ENCODE peak calls at places on chromosomes 13 and 19, in five cellular contexts. F is spleen, X is stomach, G is lung, W is heart right ventricle. R is an unnamed sample.
A peak's percentile ranks its signal among the peaks of the same experiment; 100 is the strongest.

GRCh38 chr13:45798851-45799250 is 52.7 kb downstream of the SIAH3 start:
- DNase-seq in F (no peak), X (no peak), G (no peak), W (no peak), R (no peak)

GRCh38 chr19:38139122-38139521 is 84.9 kb downstream of the DPF1 start:
- DNase-seq in F (no peak), X (no peak), G (no peak), W (no peak), R (no peak)

GRCh38 chr19:41452584-41453275 is 9.8 kb downstream of the ERICH4 start:
- DNase-seq in F (no peak), X (no peak), G (no peak), W (no peak), R (no peak)

GRCh38 chr13:89150362-89150761 is 1479.2 kb downstream of the SLITRK5 start:
- DNase-seq in F (no peak), X (no peak), G (no peak), W (no peak), R (no peak)

GRCh38 chr19:38304866-38305429 is 897 bp downstream of the C19orf33 start:
- DNase-seq in F (peak; percentile 86), X (peak; percentile 93), G (peak; percentile 90), W (peak; percentile 32), R (peak; percentile 55)

GRCh38 chr13:73368608-73369007 is 309.8 kb downstream of the KLF5 start:
- DNase-seq in F (no peak), X (no peak), G (no peak), W (no peak), R (no peak)

GRCh38 chr13:108816381-108816780 is 187.0 kb downstream of the MYO16 start:
- DNase-seq in F (no peak), X (no peak), G (no peak), W (no peak), R (no peak)

GRCh38 chr19:48549380-48549779 is 2.6 kb upstream of the SULT2B1 start:
- DNase-seq in F (no peak), X (no peak), G (no peak), W (no peak), R (no peak)

GRCh38 chr13:96036515-96036914 is 16.7 kb downstream of the UGGT2 start:
- DNase-seq in F (no peak), X (no peak), G (no peak), W (no peak), R (no peak)

GRCh38 chr13:99962242-99962641 is 9.3 kb downstream of the ZIC5 start:
- DNase-seq in F (no peak), X (no peak), G (no peak), W (no peak), R (no peak)

GRCh38 chr13:63041640-63042414 is 1626.2 kb upstream of the PCDH20 start:
- DNase-seq in F (no peak), X (no peak), G (no peak), W (no peak), R (no peak)

GRCh38 chr19:6099633-6100032 is 10.7 kb downstream of the RFX2 start:
- DNase-seq in F (no peak), X (no peak), G (no peak), W (no peak), R (no peak)

GRCh38 chr19:6100284-6100915 is 9.9 kb downstream of the RFX2 start:
- DNase-seq in F (peak; percentile 87), X (no peak), G (no peak), W (no peak), R (no peak)

GRCh38 chr19:6099037-6099436 is 11.3 kb downstream of the RFX2 start:
- DNase-seq in F (no peak), X (no peak), G (no peak), W (no peak), R (no peak)

GRCh38 chr19:6097911-6098310 is 12.4 kb downstream of the RFX2 start:
- DNase-seq in F (no peak), X (no peak), G (no peak), W (no peak), R (no peak)

DNA sequence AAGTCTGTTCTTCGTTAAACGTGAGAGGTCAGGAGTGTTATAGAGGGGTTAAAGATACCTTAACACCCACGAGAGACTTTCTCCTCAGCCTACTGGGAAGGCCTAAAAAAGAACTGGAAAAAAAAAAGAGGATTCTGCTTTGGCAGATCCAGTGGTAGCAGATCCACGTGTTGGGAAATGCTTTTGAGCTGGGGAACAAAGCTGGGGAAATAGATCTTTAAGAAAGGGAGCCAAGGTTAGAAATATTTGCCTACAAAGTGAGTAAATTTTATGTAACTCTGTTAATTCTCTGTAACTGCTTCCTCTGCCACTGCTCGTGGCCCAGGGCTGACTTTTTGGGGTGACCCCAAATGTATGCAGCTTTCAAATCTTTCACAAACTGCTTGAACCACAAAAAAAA is 11.7 kb downstream of the RFX2 start:
- DNase-seq in F (no peak), X (no peak), G (no peak), W (no peak), R (no peak)
- H3K4me1 ChIP-seq in F (peaks cover 22% of the 10 kb centered on the region), X (peaks cover 49% of the 10 kb centered on the region), G (peaks cover 15% of the 10 kb centered on the region), W (peaks cover 35% of the 10 kb centered on the region), R (peaks cover 65% of the 10 kb centered on the region)

DNA sequence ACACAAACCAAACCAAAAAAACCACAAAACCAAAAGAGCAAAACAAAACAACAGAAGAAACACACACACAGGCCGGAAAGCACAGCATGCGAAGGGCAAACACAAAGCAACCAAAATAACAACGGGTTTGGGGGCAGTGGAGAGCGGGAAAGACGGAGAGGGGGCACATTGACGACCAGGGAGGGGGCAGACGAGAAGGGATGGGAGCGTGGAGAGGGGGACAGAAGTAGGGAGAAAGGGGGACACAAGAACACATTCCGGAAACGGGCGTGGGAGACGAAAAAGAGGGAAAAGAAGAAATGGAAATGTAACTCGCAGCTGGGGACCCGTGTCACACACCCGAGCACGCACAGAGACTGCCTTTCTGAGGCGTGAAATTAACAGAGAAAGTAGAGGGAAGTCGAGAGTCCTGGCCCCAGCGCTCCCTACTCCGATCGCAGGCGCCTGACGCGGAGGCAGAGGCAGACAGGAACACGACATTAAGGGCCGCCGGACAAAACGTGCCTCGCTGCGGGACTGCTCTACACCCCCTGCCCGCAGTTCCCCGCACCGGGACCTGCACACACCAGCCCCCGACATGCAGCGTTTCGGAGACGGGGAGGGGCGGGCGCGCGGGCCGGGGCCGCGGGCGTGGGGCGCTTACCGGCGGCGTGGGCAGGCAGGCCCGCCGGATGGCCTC is 652 bp downstream of the POU4F1 start:
- DNase-seq in F (peak; percentile 77), X (no peak), G (no peak), W (no peak), R (no peak)
- H3K4me3 ChIP-seq in F (peak overlapping the region; percentile 74), X (peak overlapping the region; percentile 22), G (no peak overlapping the region), W (peak overlapping the region; percentile 36), R (peak overlapping the region; percentile 56)

GRCh38 chr13:110960219-110960618 is 45.4 kb upstream of the ANKRD10 start:
- DNase-seq in F (no peak), X (no peak), G (no peak), W (no peak), R (no peak)
- TF ChIP-seq CTCF in F (no peak), X (no peak), G (no peak), W (no peak), R (no peak)

GRCh38 chr19:1105873-1106840 is 2.4 kb downstream of the GPX4 start:
- DNase-seq in F (peak; percentile 82), X (no peak), G (no peak), W (no peak), R (no peak)
- H3K4me1 ChIP-seq in F (peaks cover 65% of the 10 kb centered on the region), X (peaks cover 50% of the 10 kb centered on the region), G (peaks cover 6% of the 10 kb centered on the region), W (peaks cover 39% of the 10 kb centered on the region), R (peaks cover 61% of the 10 kb centered on the region)

DNA sequence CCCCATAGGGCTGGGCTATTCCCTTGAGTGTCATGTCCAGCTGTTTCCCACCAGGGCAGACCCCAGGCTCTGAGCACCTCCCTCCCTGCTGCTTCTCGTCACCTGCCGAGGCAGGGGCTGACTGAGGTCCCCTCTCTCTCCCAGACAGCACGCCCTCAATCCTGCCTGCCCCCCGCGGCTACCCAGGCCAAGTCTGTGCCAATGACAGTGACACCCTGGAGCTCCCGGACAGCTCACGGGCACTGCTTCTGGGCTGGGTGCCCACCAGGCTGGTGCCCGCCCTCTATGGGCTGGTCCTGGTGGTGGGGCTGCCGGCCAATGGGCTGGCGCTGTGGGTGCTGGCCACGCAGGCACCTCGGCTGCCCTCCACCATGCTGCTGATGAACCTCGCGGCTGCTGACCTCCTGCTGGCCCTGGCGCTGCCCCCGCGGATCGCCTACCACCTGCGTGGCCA is 657 bp downstream of the F2RL3 start:
- DNase-seq in F (no peak), X (no peak), G (no peak), W (peak; percentile 52), R (peak; percentile 55)
- H3K4me3 ChIP-seq in F (peak overlapping the region; percentile 52), X (peak overlapping the region; percentile 22), G (peak overlapping the region; percentile 49), W (peak overlapping the region; percentile 27), R (peak overlapping the region; percentile 53)

GRCh38 chr19:21698215-21698614 is 69.2 kb downstream of the ZNF100 start:
- DNase-seq in F (no peak), X (no peak), G (no peak), W (no peak), R (no peak)

GRCh38 chr19:21694171-21694906 is 73.0 kb downstream of the ZNF100 start:
- DNase-seq in F (no peak), X (no peak), G (no peak), W (no peak), R (no peak)

GRCh38 chr19:21697698-21698097 is 69.7 kb downstream of the ZNF100 start:
- DNase-seq in F (no peak), X (no peak), G (no peak), W (no peak), R (no peak)

GRCh38 chr19:21699197-21699596 is 68.2 kb downstream of the ZNF100 start:
- DNase-seq in F (no peak), X (no peak), G (no peak), W (no peak), R (no peak)

GRCh38 chr19:21697171-21697570 is 70.2 kb downstream of the ZNF100 start:
- DNase-seq in F (no peak), X (no peak), G (no peak), W (no peak), R (no peak)
- TF ChIP-seq CTCF in F (no peak), X (no peak), G (no peak), W (no peak), R (no peak)

DNA sequence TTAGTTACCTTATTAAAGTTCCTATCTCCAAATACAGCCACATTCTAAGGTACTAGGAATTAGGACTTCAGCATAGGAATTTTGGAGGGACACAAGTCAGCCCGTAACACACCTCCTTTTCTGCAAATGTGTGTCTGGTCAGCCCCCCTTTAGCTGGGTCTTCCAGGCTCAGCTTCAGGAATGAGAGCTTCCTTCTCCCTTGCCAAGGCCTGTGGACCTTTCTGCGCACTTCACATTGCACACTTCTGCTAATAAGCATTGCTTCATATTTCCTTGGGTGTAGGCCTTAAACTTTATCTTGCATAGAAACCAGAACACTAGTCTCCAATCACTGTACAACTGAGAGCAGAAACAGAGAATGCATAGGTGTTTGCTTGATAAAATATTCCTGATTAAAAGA is 4.5 kb upstream of the STK24 start:
- DNase-seq in F (no peak), X (no peak), G (no peak), W (no peak), R (no peak)
- H3K4me1 ChIP-seq in F (peaks cover 31% of the 10 kb centered on the region), X (peaks cover 32% of the 10 kb centered on the region), G (no peaks in the 10 kb centered on the region), W (peaks cover 6% of the 10 kb centered on the region), R (peaks cover 34% of the 10 kb centered on the region)

DNA sequence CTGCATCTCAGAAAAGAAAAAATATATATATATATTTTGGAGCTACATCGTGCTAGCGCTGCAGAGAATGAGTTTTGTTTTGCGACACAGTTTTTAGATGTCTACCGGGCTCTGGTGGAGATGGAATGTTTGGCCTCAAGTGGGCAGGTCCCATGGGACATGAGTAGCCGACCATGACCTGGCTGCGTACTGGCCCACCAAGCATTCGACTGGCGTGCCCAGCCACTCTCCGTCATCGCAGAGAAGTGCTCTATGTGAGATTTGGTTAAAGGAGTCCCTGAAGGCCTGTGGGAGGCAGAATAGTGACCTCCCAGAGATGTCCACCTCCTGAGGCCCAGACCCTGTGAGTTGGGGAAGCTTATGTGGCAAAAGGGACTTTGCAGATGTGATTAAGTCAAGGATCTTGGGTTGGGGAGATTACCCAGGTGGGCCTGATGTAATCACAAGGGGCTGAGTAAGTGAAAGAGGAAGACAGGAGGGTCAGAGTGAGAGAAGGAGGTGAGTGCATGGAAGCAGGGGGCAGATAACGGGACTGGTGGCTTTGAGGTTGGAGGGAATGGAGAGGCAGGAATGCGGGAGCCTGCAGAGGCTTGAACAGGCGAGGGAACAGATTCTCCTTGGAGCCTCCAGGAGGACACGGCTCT is 817 bp upstream of the LILRB4 start:
- DNase-seq in F (no peak), X (no peak), G (no peak), W (no peak), R (no peak)
- H3K4me3 ChIP-seq in F (no peak overlapping the region), X (no peak overlapping the region), G (no peak overlapping the region), W (no peak overlapping the region), R (no peak overlapping the region)